ENCODE peak calls at places on chromosomes 5 and 9, in nine cellular contexts. One of them, this sample, is unnamed.

GRCh38 chr9:7088598-7088997 is 330.8 kb downstream of the KDM4C start:
- DNase-seq in GM23338: no peak
- DNase-seq in mammary epithelial cell: no peak
- DNase-seq in choroid plexus epithelial cell: no peak
- DNase-seq in endodermal cell: no peak
- DNase-seq in astrocyte of the spinal cord: no peak
- DNase-seq in kidney: no peak
- DNase-seq in left ventricle myocardium inferior: no peak
- DNase-seq in GM12864: no peak
- DNase-seq in this sample: no peak

GRCh38 chr9:36548454-36548853 is 24.2 kb upstream of the MELK start:
- DNase-seq in GM23338: no peak
- DNase-seq in mammary epithelial cell: no peak
- DNase-seq in choroid plexus epithelial cell: no peak
- DNase-seq in endodermal cell: no peak
- DNase-seq in astrocyte of the spinal cord: no peak
- DNase-seq in kidney: no peak
- DNase-seq in left ventricle myocardium inferior: no peak
- DNase-seq in GM12864: no peak
- DNase-seq in this sample: peak; percentile 45

GRCh38 chr5:7185742-7186141 is 210.2 kb upstream of the ADCY2 start:
- DNase-seq in GM23338: no peak
- DNase-seq in mammary epithelial cell: no peak
- DNase-seq in choroid plexus epithelial cell: no peak
- DNase-seq in endodermal cell: no peak
- DNase-seq in astrocyte of the spinal cord: no peak
- DNase-seq in kidney: no peak
- DNase-seq in left ventricle myocardium inferior: no peak
- DNase-seq in GM12864: no peak
- DNase-seq in this sample: no peak

GRCh38 chr9:95840096-95840495 is 35.4 kb upstream of the ERCC6L2 start:
- DNase-seq in GM23338: no peak
- DNase-seq in mammary epithelial cell: no peak
- DNase-seq in choroid plexus epithelial cell: peak; percentile 29
- DNase-seq in endodermal cell: no peak
- DNase-seq in astrocyte of the spinal cord: no peak
- DNase-seq in kidney: no peak
- DNase-seq in left ventricle myocardium inferior: no peak
- DNase-seq in GM12864: no peak
- DNase-seq in this sample: no peak

GRCh38 chr5:144712090-144712489 is 541.4 kb downstream of the KCTD16 start:
- DNase-seq in GM23338: no peak
- DNase-seq in mammary epithelial cell: no peak
- DNase-seq in choroid plexus epithelial cell: no peak
- DNase-seq in endodermal cell: no peak
- DNase-seq in astrocyte of the spinal cord: no peak
- DNase-seq in kidney: no peak
- DNase-seq in left ventricle myocardium inferior: no peak
- DNase-seq in GM12864: peak; percentile 3
- DNase-seq in this sample: peak; percentile 4

GRCh38 chr5:14523243-14524034 is 58.2 kb upstream of the OTULINL start:
- DNase-seq in GM23338: no peak
- DNase-seq in mammary epithelial cell: no peak
- DNase-seq in choroid plexus epithelial cell: no peak
- DNase-seq in endodermal cell: no peak
- DNase-seq in astrocyte of the spinal cord: no peak
- DNase-seq in kidney: no peak
- DNase-seq in left ventricle myocardium inferior: no peak
- DNase-seq in GM12864: no peak
- DNase-seq in this sample: no peak

GRCh38 chr9:92850898-92851297 is 26.9 kb downstream of the ZNF484 start:
- DNase-seq in GM23338: peak; percentile 31
- DNase-seq in mammary epithelial cell: no peak
- DNase-seq in choroid plexus epithelial cell: no peak
- DNase-seq in endodermal cell: no peak
- DNase-seq in astrocyte of the spinal cord: no peak
- DNase-seq in kidney: no peak
- DNase-seq in left ventricle myocardium inferior: no peak
- DNase-seq in GM12864: no peak
- DNase-seq in this sample: peak; percentile 32

GRCh38 chr9:90053027-90053426 is 448.2 kb downstream of the GADD45G start:
- DNase-seq in GM23338: peak; percentile 74
- DNase-seq in mammary epithelial cell: no peak
- DNase-seq in choroid plexus epithelial cell: peak; percentile 4
- DNase-seq in endodermal cell: peak; percentile 83
- DNase-seq in astrocyte of the spinal cord: no peak
- DNase-seq in kidney: no peak
- DNase-seq in left ventricle myocardium inferior: no peak
- DNase-seq in GM12864: no peak
- DNase-seq in this sample: no peak

GRCh38 chr9:2478421-2478820 is 143.2 kb upstream of the VLDLR start:
- DNase-seq in GM23338: no peak
- DNase-seq in mammary epithelial cell: no peak
- DNase-seq in choroid plexus epithelial cell: no peak
- DNase-seq in endodermal cell: no peak
- DNase-seq in astrocyte of the spinal cord: no peak
- DNase-seq in kidney: no peak
- DNase-seq in left ventricle myocardium inferior: no peak
- DNase-seq in GM12864: no peak
- DNase-seq in this sample: no peak

GRCh38 chr5:10331341-10331796 is 22.1 kb upstream of the MARCHF6 start:
- DNase-seq in GM23338: no peak
- DNase-seq in mammary epithelial cell: no peak
- DNase-seq in choroid plexus epithelial cell: peak; percentile 95
- DNase-seq in endodermal cell: peak; percentile 28
- DNase-seq in astrocyte of the spinal cord: peak; percentile 92
- DNase-seq in kidney: no peak
- DNase-seq in left ventricle myocardium inferior: peak; percentile 78
- DNase-seq in GM12864: no peak
- DNase-seq in this sample: no peak

GRCh38 chr5:37400501-37400900 is 21.4 kb downstream of the WDR70 start:
- DNase-seq in GM23338: no peak
- DNase-seq in mammary epithelial cell: no peak
- DNase-seq in choroid plexus epithelial cell: peak; percentile 57
- DNase-seq in endodermal cell: no peak
- DNase-seq in astrocyte of the spinal cord: no peak
- DNase-seq in kidney: no peak
- DNase-seq in left ventricle myocardium inferior: no peak
- DNase-seq in GM12864: no peak
- DNase-seq in this sample: no peak

GRCh38 chr5:98734646-98735045 is 38.8 kb upstream of the RGMB start:
- DNase-seq in GM23338: peak; percentile 68
- DNase-seq in mammary epithelial cell: no peak
- DNase-seq in choroid plexus epithelial cell: no peak
- DNase-seq in endodermal cell: no peak
- DNase-seq in astrocyte of the spinal cord: no peak
- DNase-seq in kidney: no peak
- DNase-seq in left ventricle myocardium inferior: no peak
- DNase-seq in GM12864: no peak
- DNase-seq in this sample: no peak

GRCh38 chr9:136614372-136614922 is 48.3 kb upstream of the EGFL7 start:
- DNase-seq in GM23338: no peak
- DNase-seq in mammary epithelial cell: no peak
- DNase-seq in choroid plexus epithelial cell: peak; percentile 64
- DNase-seq in endodermal cell: no peak
- DNase-seq in astrocyte of the spinal cord: peak; percentile 88
- DNase-seq in kidney: peak; percentile 87
- DNase-seq in left ventricle myocardium inferior: peak; percentile 65
- DNase-seq in GM12864: no peak
- DNase-seq in this sample: no peak
- H3K4me3 ChIP-seq in GM23338: no peak overlapping the region
- H3K4me3 ChIP-seq in mammary epithelial cell: no peak overlapping the region
- H3K4me3 ChIP-seq in choroid plexus epithelial cell: no peak overlapping the region
- H3K4me3 ChIP-seq in endodermal cell: no peak overlapping the region
- H3K4me3 ChIP-seq in astrocyte of the spinal cord: no peak overlapping the region
- H3K4me3 ChIP-seq in kidney: no peak overlapping the region
- H3K4me3 ChIP-seq in left ventricle myocardium inferior: peak overlapping the region; percentile 29
- H3K4me3 ChIP-seq in GM12864: no peak overlapping the region
- H3K4me3 ChIP-seq in this sample: no peak overlapping the region

GRCh38 chr9:134585746-134586706 is 55.6 kb upstream of the COL5A1 start:
- DNase-seq in GM23338: no peak
- DNase-seq in mammary epithelial cell: peak; percentile 6
- DNase-seq in choroid plexus epithelial cell: peak; percentile 58
- DNase-seq in endodermal cell: peak; percentile 69
- DNase-seq in astrocyte of the spinal cord: peak; percentile 71
- DNase-seq in kidney: no peak
- DNase-seq in left ventricle myocardium inferior: no peak
- DNase-seq in GM12864: no peak
- DNase-seq in this sample: no peak
- H3K4me3 ChIP-seq in GM23338: no peak overlapping the region
- H3K4me3 ChIP-seq in mammary epithelial cell: no peak overlapping the region
- H3K4me3 ChIP-seq in choroid plexus epithelial cell: no peak overlapping the region
- H3K4me3 ChIP-seq in endodermal cell: no peak overlapping the region
- H3K4me3 ChIP-seq in astrocyte of the spinal cord: no peak overlapping the region
- H3K4me3 ChIP-seq in kidney: no peak overlapping the region
- H3K4me3 ChIP-seq in left ventricle myocardium inferior: no peak overlapping the region
- H3K4me3 ChIP-seq in GM12864: no peak overlapping the region
- H3K4me3 ChIP-seq in this sample: no peak overlapping the region

DNA sequence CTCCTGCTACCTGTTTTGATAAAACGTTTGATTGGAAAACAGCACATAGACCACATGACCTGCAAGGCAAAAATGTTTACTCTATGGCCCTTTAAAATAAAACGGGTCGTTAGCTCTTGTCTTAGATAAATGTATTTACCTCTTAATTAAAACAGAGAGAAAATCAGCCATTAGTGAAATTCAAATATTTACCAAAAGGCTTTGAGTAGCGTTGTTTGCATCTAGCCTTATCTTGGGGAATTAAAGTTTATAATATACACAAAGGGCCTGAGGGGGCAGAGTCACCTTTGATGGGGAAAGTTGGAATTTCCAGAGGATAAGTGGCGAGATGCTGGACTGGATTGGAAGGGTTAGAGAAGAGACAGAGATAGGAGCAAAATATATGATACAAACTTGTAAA is 111.3 kb downstream of the FBXO4 start:
- DNase-seq in GM23338: no peak
- DNase-seq in mammary epithelial cell: no peak
- DNase-seq in choroid plexus epithelial cell: no peak
- DNase-seq in endodermal cell: no peak
- DNase-seq in astrocyte of the spinal cord: no peak
- DNase-seq in kidney: no peak
- DNase-seq in left ventricle myocardium inferior: no peak
- DNase-seq in GM12864: no peak
- DNase-seq in this sample: no peak
- H3K4me3 ChIP-seq in GM23338: no peak overlapping the region
- H3K4me3 ChIP-seq in mammary epithelial cell: no peak overlapping the region
- H3K4me3 ChIP-seq in choroid plexus epithelial cell: no peak overlapping the region
- H3K4me3 ChIP-seq in endodermal cell: no peak overlapping the region
- H3K4me3 ChIP-seq in astrocyte of the spinal cord: no peak overlapping the region
- H3K4me3 ChIP-seq in kidney: no peak overlapping the region
- H3K4me3 ChIP-seq in left ventricle myocardium inferior: no peak overlapping the region
- H3K4me3 ChIP-seq in GM12864: no peak overlapping the region
- H3K4me3 ChIP-seq in this sample: no peak overlapping the region

GRCh38 chr9:4742246-4742645 is 1.2 kb upstream of the AK3 start:
- DNase-seq in GM23338: no peak
- DNase-seq in mammary epithelial cell: peak; percentile 61
- DNase-seq in choroid plexus epithelial cell: peak; percentile 11
- DNase-seq in endodermal cell: no peak
- DNase-seq in astrocyte of the spinal cord: peak; percentile 7
- DNase-seq in kidney: no peak
- DNase-seq in left ventricle myocardium inferior: no peak
- DNase-seq in GM12864: no peak
- DNase-seq in this sample: no peak
- H3K4me3 ChIP-seq in GM23338: peak overlapping the region; percentile 64
- H3K4me3 ChIP-seq in mammary epithelial cell: peak overlapping the region; percentile 80
- H3K4me3 ChIP-seq in choroid plexus epithelial cell: peak overlapping the region; percentile 12
- H3K4me3 ChIP-seq in endodermal cell: peak overlapping the region; percentile 80
- H3K4me3 ChIP-seq in astrocyte of the spinal cord: no peak overlapping the region
- H3K4me3 ChIP-seq in kidney: peak overlapping the region; percentile 78
- H3K4me3 ChIP-seq in left ventricle myocardium inferior: peak overlapping the region; percentile 85
- H3K4me3 ChIP-seq in GM12864: peak overlapping the region; percentile 98
- H3K4me3 ChIP-seq in this sample: no peak overlapping the region